ENCODE peak calls at places on chromosomes 16 and 17, in six cellular contexts. G is CD8-positive, alpha-beta memory T cell; I is Peyer's patch; M is OCI-LY7; A is Panc1; Z is H9. V is an unnamed sample.

GRCh38 chr16:27444015-27444414 is 42.0 kb downstream of the IL21R start:
- DNase-seq in G (peak; percentile 33), A (no peak), M (no peak), Z (no peak), I (no peak), V (no peak)

GRCh38 chr16:73147958-73148357 is 100.0 kb upstream of the ZFHX3 start:
- DNase-seq in Z (no peak), G (no peak), M (no peak), I (no peak), A (no peak), V (no peak)

GRCh38 chr17:80453126-80453979 is 23.1 kb downstream of the NPTX1 start:
- DNase-seq in Z (no peak), A (no peak), G (no peak), I (no peak), M (no peak), V (no peak)

GRCh38 chr16:56600398-56600999 is 7.9 kb upstream of the MT2A start:
- DNase-seq in Z (no peak), I (peak; percentile 33), M (peak; percentile 58), A (no peak), G (peak; percentile 60), V (no peak)

GRCh38 chr16:12488371-12488770 is 315.3 kb downstream of the CPPED1 start:
- DNase-seq in A (no peak), Z (no peak), I (no peak), G (no peak), M (no peak), V (no peak)

GRCh38 chr17:26765860-26766709 is 527.8 kb upstream of the WSB1 start:
- DNase-seq in I (no peak), G (no peak), M (no peak), A (no peak), Z (no peak), V (no peak)

GRCh38 chr16:16150117-16150877 is 73.0 kb downstream of the ABCC6 start:
- DNase-seq in G (no peak), I (no peak), Z (no peak), A (no peak), M (no peak), V (no peak)

GRCh38 chr16:77171750-77172635 is 19.0 kb upstream of the MON1B start:
- DNase-seq in G (no peak), I (no peak), Z (no peak), A (no peak), M (peak; percentile 69), V (no peak)

GRCh38 chr16:35234679-35235078 is 1775.3 kb downstream of the TP53TG3F start:
- DNase-seq in Z (no peak), I (no peak), A (no peak), G (no peak), M (no peak), V (no peak)

GRCh38 chr17:38508570-38508950 is 80.3 kb downstream of the ARHGAP23 start:
- DNase-seq in A (no peak), G (no peak), M (no peak), Z (peak; percentile 77), I (no peak), V (no peak)

GRCh38 chr17:55704412-55704811 is 18.3 kb downstream of the TMEM100 start:
- DNase-seq in Z (no peak), G (no peak), M (no peak), A (no peak), I (no peak), V (no peak)

GRCh38 chr17:48541574-48542113 is 3.3 kb downstream of the HOXB2 start:
- DNase-seq in Z (peak; percentile 67), M (no peak), G (peak; percentile 68), I (no peak), A (no peak), V (peak; percentile 16)

DNA sequence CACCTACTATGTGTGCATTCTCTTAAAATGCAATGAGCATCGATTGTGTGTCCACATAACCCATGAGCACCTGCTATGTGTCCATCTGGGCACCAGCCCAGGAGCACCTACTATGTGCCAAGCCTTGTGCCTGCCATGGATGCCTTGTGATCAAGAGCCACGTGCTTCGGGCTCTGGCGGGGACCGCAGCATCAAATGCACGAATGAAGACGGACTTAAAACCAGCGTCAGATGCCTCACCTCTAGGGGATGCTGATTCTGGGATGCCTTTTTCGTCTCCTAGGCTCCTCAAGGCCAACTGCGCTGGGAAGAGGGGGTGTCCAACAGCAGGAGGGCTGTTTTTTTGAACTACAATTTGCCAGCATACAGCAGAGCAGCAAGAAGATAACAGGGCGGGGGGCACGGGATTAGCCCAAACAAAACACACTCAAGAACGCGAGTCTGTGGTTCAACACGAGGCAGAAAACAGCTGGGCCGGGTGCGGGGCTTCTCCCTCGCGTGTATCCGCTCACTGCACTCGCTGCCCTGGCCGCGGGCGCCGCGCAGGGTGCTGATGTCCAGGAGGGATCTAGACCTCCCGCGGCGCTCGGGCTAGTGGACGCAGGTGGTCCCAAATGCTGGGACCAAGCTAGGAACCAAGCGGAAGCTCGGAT is 1.2 kb upstream of the GLIS2 start:
- DNase-seq in Z (peak; percentile 66), M (peak; percentile 24), I (no peak), G (no peak), A (no peak), V (no peak)
- H3K4me1 ChIP-seq in Z (peaks cover 3% of the 10 kb centered on the region), M (peaks cover 18% of the 10 kb centered on the region), I (no peaks in the 10 kb centered on the region), G (peaks cover 20% of the 10 kb centered on the region), A (peaks cover 23% of the 10 kb centered on the region), V (peaks cover 26% of the 10 kb centered on the region)

GRCh38 chr16:79844603-79845002 is 244.1 kb upstream of the MAF start:
- DNase-seq in G (no peak), M (no peak), Z (no peak), I (no peak), A (no peak), V (no peak)
- H3K27ac ChIP-seq in G (no peak overlapping the region), M (no peak overlapping the region), Z (no peak overlapping the region), I (no peak overlapping the region), A (no peak overlapping the region), V (no peak overlapping the region)

DNA sequence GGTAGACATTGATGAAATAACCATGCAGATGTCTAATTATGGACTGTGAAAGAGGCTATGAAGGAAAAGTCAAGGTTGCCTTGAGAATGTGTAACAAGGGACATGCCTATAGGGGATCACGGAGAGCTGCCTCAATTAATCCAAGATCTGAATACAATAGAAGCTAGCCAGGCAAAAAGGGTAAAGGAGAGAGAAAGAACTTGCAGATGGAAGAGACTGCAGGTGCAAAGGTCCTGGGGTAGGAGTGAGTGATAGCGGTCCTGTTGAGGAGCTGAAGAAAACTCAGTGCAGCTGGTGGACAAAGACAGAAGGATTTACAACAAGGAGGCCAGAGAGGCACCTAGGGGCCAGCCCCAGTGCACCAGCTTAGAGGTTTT is 15.9 kb upstream of the TNS4 start:
- DNase-seq in G (no peak), M (peak; percentile 16), I (no peak), Z (no peak), A (no peak), V (no peak)
- H3K4me1 ChIP-seq in G (peaks cover 67% of the 10 kb centered on the region), M (peaks cover 37% of the 10 kb centered on the region), I (no peaks in the 10 kb centered on the region), Z (peaks cover 4% of the 10 kb centered on the region), A (peaks cover 5% of the 10 kb centered on the region), V (peaks cover 48% of the 10 kb centered on the region)

DNA sequence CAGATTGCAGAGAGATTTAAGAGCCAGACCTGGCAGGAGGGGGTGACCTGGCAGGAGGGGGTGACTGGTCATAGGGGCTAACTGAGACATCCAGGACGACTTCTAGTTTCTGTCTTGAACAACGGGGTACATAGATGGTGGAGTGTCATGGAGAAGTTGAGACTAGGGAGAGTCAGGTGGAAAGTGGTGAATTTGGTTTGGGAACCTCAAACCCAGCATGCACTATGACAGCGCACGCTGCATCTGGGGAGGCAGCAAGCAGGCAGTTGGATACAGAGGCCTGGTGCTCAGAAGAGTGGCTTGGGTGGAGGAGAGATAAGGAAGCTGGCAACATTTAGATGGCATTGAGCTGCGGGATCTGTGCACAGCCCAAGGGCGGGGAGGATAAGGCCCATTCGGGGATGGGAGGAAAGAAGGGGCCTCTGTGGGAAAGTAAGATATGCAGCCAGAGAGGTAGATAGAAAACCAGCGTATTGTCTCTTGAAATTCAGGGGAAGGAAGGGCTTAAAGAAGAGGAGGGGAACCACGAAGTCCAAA is 4.5 kb downstream of the RIPOR1 start:
- DNase-seq in G (no peak), Z (no peak), A (no peak), I (no peak), M (no peak), V (no peak)
- H3K27ac ChIP-seq in G (no peak overlapping the region), Z (no peak overlapping the region), A (no peak overlapping the region), I (no peak overlapping the region), M (no peak overlapping the region), V (no peak overlapping the region)

GRCh38 chr17:34842235-34842634 is 119.0 kb downstream of the CCT6B start:
- DNase-seq in Z (no peak), M (no peak), I (no peak), G (no peak), A (no peak), V (no peak)
- H3K4me1 ChIP-seq in Z (peaks cover 10% of the 10 kb centered on the region), M (peaks cover 51% of the 10 kb centered on the region), I (no peaks in the 10 kb centered on the region), G (peaks cover 53% of the 10 kb centered on the region), A (no peaks in the 10 kb centered on the region), V (peaks cover 43% of the 10 kb centered on the region)

DNA sequence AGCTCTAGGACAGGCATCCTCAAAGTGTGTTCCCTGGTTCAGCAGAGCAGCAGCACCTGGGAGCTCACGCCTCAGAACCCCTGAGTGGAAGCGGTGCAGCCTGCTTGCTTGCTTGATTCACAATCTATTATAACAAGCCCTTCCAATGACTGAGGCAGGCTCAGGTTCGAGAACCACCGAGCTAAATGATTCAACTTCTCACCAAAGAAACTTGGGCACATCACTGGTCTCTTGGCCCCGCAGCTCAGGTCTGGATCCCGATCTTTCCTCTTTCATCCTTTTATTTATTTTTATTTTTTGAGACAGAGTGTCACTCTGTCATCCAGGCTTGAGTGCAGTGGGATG is 24.5 kb downstream of the CLUH start:
- DNase-seq in A (no peak), M (no peak), I (no peak), G (no peak), Z (no peak), V (no peak)
- H3K27ac ChIP-seq in A (peak overlapping the region; percentile 17), M (no peak overlapping the region), I (no peak overlapping the region), G (no peak overlapping the region), Z (no peak overlapping the region), V (no peak overlapping the region)

DNA sequence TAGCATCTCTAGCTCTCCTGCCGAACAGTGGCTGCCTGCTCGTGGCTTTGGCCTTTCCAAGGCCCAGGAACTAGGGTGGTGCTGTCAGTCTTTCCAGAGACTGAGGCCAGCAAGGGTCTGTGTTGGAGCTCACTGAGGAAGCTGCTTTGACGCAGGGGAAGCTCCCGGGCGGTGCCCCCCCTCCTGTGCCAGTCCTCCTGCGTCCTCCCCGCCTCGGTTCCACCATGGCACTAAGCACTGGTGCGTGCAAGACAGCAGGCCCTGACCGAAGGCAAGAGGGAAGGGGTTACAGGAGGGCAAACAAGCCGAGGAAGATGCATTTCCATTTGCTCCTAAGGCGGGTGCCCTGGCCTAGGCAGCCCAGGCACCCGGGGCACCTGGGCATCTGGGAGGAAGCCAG is 4.5 kb downstream of the CYB561 start:
- DNase-seq in M (no peak), Z (no peak), I (no peak), A (no peak), G (no peak), V (no peak)
- H3K4me1 ChIP-seq in M (peaks cover 7% of the 10 kb centered on the region), Z (no peaks in the 10 kb centered on the region), I (no peaks in the 10 kb centered on the region), A (peaks cover 39% of the 10 kb centered on the region), G (peaks cover 31% of the 10 kb centered on the region), V (peaks cover 35% of the 10 kb centered on the region)

V was measured in effector memory CD4-positive, alpha-beta T cell.